ENCODE peak calls at places on chromosomes 7 and 10, in five cellular contexts. Y is cerebellar cortex, H is NCI-H2107, Z is cardiac fibroblast, J is adipocyte. F is an unnamed sample.
A peak's percentile ranks its signal among the peaks of the same experiment; 100 is the strongest.

GRCh38 chr10:73734796-73735305 is 9.3 kb upstream of the SEC24C start:
- DNase-seq in Y (no peak), H (no peak), Z (no peak), J (no peak), F (no peak)

GRCh38 chr10:126476256-126476655 is 88.0 kb upstream of the ADAM12 start:
- DNase-seq in Y (no peak), H (no peak), Z (peak; percentile 7), J (no peak), F (no peak)

GRCh38 chr10:73827346-73828089 is 16.1 kb upstream of the NDST2 start:
- DNase-seq in Y (no peak), H (no peak), Z (peak; percentile 58), J (peak; percentile 45), F (no peak)

GRCh38 chr10:96271017-96271815 is at the start of gene BLNK:
- DNase-seq in Y (no peak), H (no peak), Z (no peak), J (peak; percentile 70), F (peak; percentile 23)

GRCh38 chr10:43680035-43680434 is 31.4 kb upstream of the ZNF32 start:
- DNase-seq in Y (no peak), H (no peak), Z (peak; percentile 47), J (no peak), F (no peak)

GRCh38 chr7:158432369-158433270 is 155.0 kb downstream of the PTPRN2 start:
- DNase-seq in Y (no peak), H (peak; percentile 78), Z (peak; percentile 64), J (no peak), F (no peak)

GRCh38 chr10:72790216-72790990 is 98.5 kb downstream of the MCU start:
- DNase-seq in Y (no peak), H (no peak), Z (no peak), J (no peak), F (no peak)

GRCh38 chr10:80406249-80406648 is 2.1 kb upstream of the PRXL2A start:
- DNase-seq in Y (no peak), H (no peak), Z (no peak), J (no peak), F (no peak)

GRCh38 chr10:10796061-10796773 is 221.5 kb upstream of the CELF2 start:
- DNase-seq in Y (no peak), H (no peak), Z (peak; percentile 59), J (no peak), F (peak; percentile 27)

GRCh38 chr7:80699030-80699638 is 60.7 kb downstream of the CD36 start:
- DNase-seq in Y (peak; percentile 61), H (peak; percentile 33), Z (peak; percentile 76), J (peak; percentile 87), F (peak; percentile 38)

GRCh38 chr10:71246591-71247143 is 34.3 kb downstream of the UNC5B start:
- DNase-seq in Y (no peak), H (no peak), Z (no peak), J (peak; percentile 11), F (no peak)

GRCh38 chr10:59954296-59954695 is 47.9 kb upstream of the CCDC6 start:
- DNase-seq in Y (no peak), H (no peak), Z (peak; percentile 46), J (peak; percentile 19), F (no peak)

GRCh38 chr7:105035349-105035748 is 21.3 kb downstream of the KMT2E start:
- DNase-seq in Y (no peak), H (no peak), Z (no peak), J (no peak), F (no peak)

GRCh38 chr7:8389898-8390642 is 43.3 kb upstream of the NXPH1 start:
- DNase-seq in Y (no peak), H (no peak), Z (no peak), J (no peak), F (no peak)

GRCh38 chr7:158034571-158034970 is 553.1 kb downstream of the PTPRN2 start:
- DNase-seq in Y (no peak), H (no peak), Z (no peak), J (no peak), F (no peak)

GRCh38 chr7:157854066-157854891 is 517.5 kb downstream of the DNAJB6 start:
- DNase-seq in Y (no peak), H (no peak), Z (no peak), J (no peak), F (no peak)

GRCh38 chr10:132298038-132298935 is 9.5 kb downstream of the STK32C start:
- DNase-seq in Y (no peak), H (no peak), Z (no peak), J (peak; percentile 22), F (no peak)

GRCh38 chr10:110919971-110920881 is 822 bp downstream of the SHOC2 start:
- DNase-seq in Y (peak; percentile 58), H (no peak), Z (peak; percentile 78), J (peak; percentile 77), F (peak; percentile 15)

GRCh38 chr10:91043173-91043910 is 122.5 kb upstream of the ANKRD1 start:
- DNase-seq in Y (peak; percentile 23), H (no peak), Z (peak; percentile 59), J (peak; percentile 66), F (peak; percentile 53)

GRCh38 chr7:30752979-30753378 is 1.0 kb downstream of the INMT start:
- DNase-seq in Y (peak; percentile 66), H (no peak), Z (peak; percentile 28), J (peak; percentile 61), F (peak; percentile 62)

GRCh38 chr7:73742753-73743641 is 4.4 kb upstream of the ABHD11 start:
- DNase-seq in Y (peak; percentile 90), H (peak; percentile 94), Z (no peak), J (no peak), F (peak; percentile 40)

GRCh38 chr7:40915061-40915460 is 780.3 kb downstream of the SUGCT start:
- DNase-seq in Y (no peak), H (no peak), Z (peak; percentile 13), J (no peak), F (no peak)